ENCODE peak calls at places on chromosomes 12 and 14, in nine cellular contexts. B is progenitor cell of endocrine pancreas; U is endothelial cell; Z is HFF-Myc; N is CD8-positive, alpha-beta T cell; O is NCI-H460; K is chondrocyte; F is Right ventricle myocardium superior; G is NCI-H187. S is an unnamed sample.
A peak's percentile ranks its signal among the peaks of the same experiment; 100 is the strongest.

GRCh38 chr14:43360239-43360638 is 1146.8 kb downstream of the FSCB start:
- DNase-seq in O (no peak), Z (no peak), G (no peak), K (no peak), U (no peak), F (no peak), N (no peak), B (no peak), S (no peak)

GRCh38 chr14:95262511-95262891 is 57.2 kb downstream of the CLMN start:
- DNase-seq in K (no peak), F (no peak), O (no peak), G (no peak), B (no peak), U (no peak), N (no peak), Z (no peak), S (no peak)

GRCh38 chr12:46667547-46667946 is 158.2 kb downstream of the SLC38A4 start:
- DNase-seq in F (no peak), B (no peak), O (no peak), U (no peak), Z (no peak), K (no peak), G (no peak), N (no peak), S (no peak)

GRCh38 chr14:55599250-55599879 is 19.4 kb downstream of the KTN1 start:
- DNase-seq in G (no peak), O (peak; percentile 65), U (no peak), F (peak; percentile 62), Z (no peak), B (no peak), K (no peak), N (no peak), S (no peak)

GRCh38 chr14:74257078-74257987 is 18.1 kb downstream of the VSX2 start:
- DNase-seq in O (peak; percentile 26), B (peak; percentile 41), G (no peak), N (peak; percentile 61), F (peak; percentile 60), Z (no peak), U (peak; percentile 70), K (no peak), S (peak; percentile 91)

GRCh38 chr14:92503756-92504491 is 9.7 kb upstream of the RIN3 start:
- DNase-seq in F (no peak), B (no peak), O (no peak), K (no peak), N (no peak), Z (peak; percentile 29), G (no peak), U (no peak), S (peak; percentile 90)

GRCh38 chr12:46983393-46983793 is 96.0 kb upstream of the PCED1B start:
- DNase-seq in G (no peak), F (no peak), B (no peak), Z (no peak), O (no peak), N (no peak), K (no peak), U (no peak), S (no peak)

GRCh38 chr14:97641827-97642226 is 844.6 kb downstream of the VRK1 start:
- DNase-seq in U (no peak), O (no peak), K (no peak), F (no peak), N (no peak), B (no peak), G (no peak), Z (no peak), S (no peak)

GRCh38 chr14:89093083-89093482 is 268.6 kb downstream of the TTC8 start:
- DNase-seq in O (no peak), U (no peak), B (no peak), K (no peak), F (no peak), Z (no peak), G (no peak), N (no peak), S (no peak)

S was measured in HTR-8/SVneo.